ENCODE peak calls at places on chromosomes 16 and 17, in four cellular contexts. One of them, this sample, is unnamed.

GRCh38 chr16:2385441-2385840 is 43.8 kb upstream of the CCNF start:
- DNase-seq in WERI-Rb-1: no peak
- DNase-seq in cardiac fibroblast: peak
- DNase-seq in stimulated activated CD8-positive, alpha-beta memory T cell treated with anti-CD3 and anti-CD28 coated beads, Interleukin-4, amount 100 ng/mL, for 1 hour: no peak
- DNase-seq in this sample: no peak

GRCh38 chr17:1744551-1745512 is 2.2 kb downstream of the SERPINF2 start:
- DNase-seq in stimulated activated CD8-positive, alpha-beta memory T cell treated with anti-CD3 and anti-CD28 coated beads, Interleukin-4, amount 100 ng/mL, for 1 hour: no peak
- DNase-seq in cardiac fibroblast: no peak
- DNase-seq in WERI-Rb-1: no peak
- DNase-seq in this sample: no peak

GRCh38 chr16:48617711-48618148 is 7.8 kb upstream of the N4BP1 start:
- DNase-seq in cardiac fibroblast: peak
- DNase-seq in WERI-Rb-1: no peak
- DNase-seq in stimulated activated CD8-positive, alpha-beta memory T cell treated with anti-CD3 and anti-CD28 coated beads, Interleukin-4, amount 100 ng/mL, for 1 hour: no peak
- DNase-seq in this sample: peak

GRCh38 chr16:57620316-57621231 is 7.9 kb upstream of the ADGRG1 start:
- DNase-seq in cardiac fibroblast: no peak
- DNase-seq in stimulated activated CD8-positive, alpha-beta memory T cell treated with anti-CD3 and anti-CD28 coated beads, Interleukin-4, amount 100 ng/mL, for 1 hour: no peak
- DNase-seq in WERI-Rb-1: no peak
- DNase-seq in this sample: peak

GRCh38 chr17:16584273-16584995 is 15.4 kb upstream of the ZNF287 start:
- DNase-seq in cardiac fibroblast: peak
- DNase-seq in stimulated activated CD8-positive, alpha-beta memory T cell treated with anti-CD3 and anti-CD28 coated beads, Interleukin-4, amount 100 ng/mL, for 1 hour: peak
- DNase-seq in WERI-Rb-1: peak
- DNase-seq in this sample: peak

GRCh38 chr16:86865866-86866675 is 287.7 kb downstream of the FOXL1 start:
- DNase-seq in WERI-Rb-1: no peak
- DNase-seq in cardiac fibroblast: no peak
- DNase-seq in stimulated activated CD8-positive, alpha-beta memory T cell treated with anti-CD3 and anti-CD28 coated beads, Interleukin-4, amount 100 ng/mL, for 1 hour: no peak
- DNase-seq in this sample: peak

GRCh38 chr17:34895388-34895787 is 65.9 kb downstream of the CCT6B start:
- DNase-seq in WERI-Rb-1: no peak
- DNase-seq in stimulated activated CD8-positive, alpha-beta memory T cell treated with anti-CD3 and anti-CD28 coated beads, Interleukin-4, amount 100 ng/mL, for 1 hour: no peak
- DNase-seq in cardiac fibroblast: no peak
- DNase-seq in this sample: no peak

GRCh38 chr16:47523342-47524006 is 62.3 kb downstream of the PHKB start:
- DNase-seq in stimulated activated CD8-positive, alpha-beta memory T cell treated with anti-CD3 and anti-CD28 coated beads, Interleukin-4, amount 100 ng/mL, for 1 hour: no peak
- DNase-seq in WERI-Rb-1: no peak
- DNase-seq in cardiac fibroblast: no peak
- DNase-seq in this sample: no peak

GRCh38 chr16:87784812-87785211 is 19.0 kb upstream of the KLHDC4 start:
- DNase-seq in cardiac fibroblast: peak
- DNase-seq in WERI-Rb-1: no peak
- DNase-seq in stimulated activated CD8-positive, alpha-beta memory T cell treated with anti-CD3 and anti-CD28 coated beads, Interleukin-4, amount 100 ng/mL, for 1 hour: no peak
- DNase-seq in this sample: no peak

GRCh38 chr17:66799839-66800537 is 34.9 kb upstream of the CACNG5 start:
- DNase-seq in stimulated activated CD8-positive, alpha-beta memory T cell treated with anti-CD3 and anti-CD28 coated beads, Interleukin-4, amount 100 ng/mL, for 1 hour: no peak
- DNase-seq in WERI-Rb-1: no peak
- DNase-seq in cardiac fibroblast: no peak
- DNase-seq in this sample: peak

GRCh38 chr16:64952177-64952576 is 169.7 kb downstream of the CDH11 start:
- DNase-seq in WERI-Rb-1: no peak
- DNase-seq in cardiac fibroblast: peak
- DNase-seq in stimulated activated CD8-positive, alpha-beta memory T cell treated with anti-CD3 and anti-CD28 coated beads, Interleukin-4, amount 100 ng/mL, for 1 hour: no peak
- DNase-seq in this sample: no peak

GRCh38 chr16:13621639-13622038 is 298.3 kb upstream of the ERCC4 start:
- DNase-seq in WERI-Rb-1: no peak
- DNase-seq in stimulated activated CD8-positive, alpha-beta memory T cell treated with anti-CD3 and anti-CD28 coated beads, Interleukin-4, amount 100 ng/mL, for 1 hour: no peak
- DNase-seq in cardiac fibroblast: no peak
- DNase-seq in this sample: no peak

GRCh38 chr16:85210423-85211169 is 98.3 kb upstream of the CIBAR2 start:
- DNase-seq in cardiac fibroblast: peak
- DNase-seq in WERI-Rb-1: no peak
- DNase-seq in stimulated activated CD8-positive, alpha-beta memory T cell treated with anti-CD3 and anti-CD28 coated beads, Interleukin-4, amount 100 ng/mL, for 1 hour: no peak
- DNase-seq in this sample: no peak

GRCh38 chr17:61409301-61410099 is 9.9 kb downstream of the TBX2 start:
- DNase-seq in stimulated activated CD8-positive, alpha-beta memory T cell treated with anti-CD3 and anti-CD28 coated beads, Interleukin-4, amount 100 ng/mL, for 1 hour: no peak
- DNase-seq in WERI-Rb-1: peak
- DNase-seq in cardiac fibroblast: peak
- DNase-seq in this sample: peak